ENCODE peak calls at places on chromosomes 4 and X, in four cellular contexts. J, F, T and W are unnamed samples.

GRCh38 chrX:112746812-112747630 is 67.3 kb upstream of the LHFPL1 start:
- DNase-seq in T (no peak), F (no peak), J (no peak), W (no peak)

GRCh38 chrX:51860679-51861078 is 32.7 kb upstream of the MAGED1 start:
- DNase-seq in J (peak), F (peak), T (peak), W (peak)

GRCh38 chr4:174522183-174523002 is at the start of gene HPGD:
- DNase-seq in J (no peak), T (no peak), F (peak), W (peak)

GRCh38 chr4:110197421-110198398 is 705 bp downstream of the ELOVL6 start:
- DNase-seq in J (no peak), F (peak), T (no peak), W (peak)

GRCh38 chrX:103686199-103687072 is at the start of gene MORF4L2:
- DNase-seq in T (peak), F (peak), J (peak), W (peak)

GRCh38 chrX:102129473-102129872 is 4.0 kb downstream of the TCEAL2 start:
- DNase-seq in J (no peak), T (no peak), F (peak), W (peak)

GRCh38 chr4:165906272-165906671 is 33.2 kb downstream of the TLL1 start:
- DNase-seq in J (no peak), F (no peak), T (no peak), W (no peak)

GRCh38 chr4:46370531-46370930 is 19.4 kb downstream of the GABRA2 start:
- DNase-seq in J (no peak), T (no peak), F (no peak), W (no peak)

GRCh38 chr4:163110442-163110841 is 56.2 kb downstream of the NAF1 start:
- DNase-seq in F (no peak), T (no peak), J (no peak), W (no peak)

GRCh38 chr4:77599378-77599777 is 6.2 kb upstream of the CXCL13 start:
- DNase-seq in F (peak), J (peak), T (peak), W (peak)

GRCh38 chrX:40105791-40106676 is 8.3 kb upstream of the BCOR start:
- DNase-seq in F (peak), J (no peak), T (no peak), W (peak)

GRCh38 chr4:151865327-151865726 is 104.5 kb upstream of the GATB start:
- DNase-seq in T (no peak), F (no peak), J (no peak), W (peak)

GRCh38 chr4:2805712-2806391 is 13.0 kb downstream of the SH3BP2 start:
- DNase-seq in T (no peak), J (no peak), F (no peak), W (no peak)

GRCh38 chrX:54509401-54509800 is 13.4 kb upstream of the FGD1 start:
- DNase-seq in J (no peak), F (no peak), T (no peak), W (no peak)

GRCh38 chrX:39688576-39689373 is 409.0 kb downstream of the BCOR start:
- DNase-seq in J (peak), T (no peak), F (peak), W (peak)

GRCh38 chr4:46648088-46648744 is 258.3 kb upstream of the GABRA2 start:
- DNase-seq in J (peak), F (no peak), T (no peak), W (peak)

GRCh38 chr4:157664726-157665125 is 444.2 kb downstream of the GRIA2 start:
- DNase-seq in J (no peak), T (peak), F (no peak), W (no peak)

GRCh38 chr4:6608758-6609414 is 31.6 kb upstream of the MRFAP1 start:
- DNase-seq in F (no peak), J (no peak), T (no peak), W (no peak)

GRCh38 chrX:318739-319578 is at the start of gene GTPBP6:
- DNase-seq in F (peak), T (peak), J (peak), W (peak)

GRCh38 chrX:103552236-103552635 is 32.9 kb upstream of the RAB40A start:
- DNase-seq in F (no peak), J (peak), T (no peak), W (no peak)

GRCh38 chr4:168388890-168389289 is 70.3 kb upstream of the DDX60 start:
- DNase-seq in F (no peak), T (no peak), J (no peak), W (no peak)

GRCh38 chrX:123986377-123986776 is 24.9 kb downstream of the STAG2 start:
- DNase-seq in F (no peak), J (no peak), T (no peak), W (no peak)

GRCh38 chr4:12319765-12320164 is 891.1 kb upstream of the HS3ST1 start:
- DNase-seq in F (no peak), T (no peak), J (no peak), W (no peak)

GRCh38 chr4:140157341-140157740 is 3.4 kb upstream of the MAML3 start:
- DNase-seq in F (no peak), J (no peak), T (no peak), W (no peak)

GRCh38 chrX:48683411-48683982 is at the start of gene WAS:
- DNase-seq in F (no peak), J (no peak), T (no peak), W (no peak)
- TF ChIP-seq ELF1 in F (no peak), J (no peak), T (no peak), W (no peak)

GRCh38 chr4:187366530-187367279 is 628.9 kb upstream of the ZFP42 start:
- DNase-seq in J (peak), T (no peak), F (no peak), W (no peak)
- H2AFZ ChIP-seq in J (no peak), T (no peak), F (no peak), W (no peak)

GRCh38 chr4:155906554-155907247 is 3.2 kb downstream of the TDO2 start:
- DNase-seq in T (no peak), J (no peak), F (no peak), W (no peak)
- TF ChIP-seq ELF1 in T (no peak), J (no peak), F (no peak), W (no peak)

DNA sequence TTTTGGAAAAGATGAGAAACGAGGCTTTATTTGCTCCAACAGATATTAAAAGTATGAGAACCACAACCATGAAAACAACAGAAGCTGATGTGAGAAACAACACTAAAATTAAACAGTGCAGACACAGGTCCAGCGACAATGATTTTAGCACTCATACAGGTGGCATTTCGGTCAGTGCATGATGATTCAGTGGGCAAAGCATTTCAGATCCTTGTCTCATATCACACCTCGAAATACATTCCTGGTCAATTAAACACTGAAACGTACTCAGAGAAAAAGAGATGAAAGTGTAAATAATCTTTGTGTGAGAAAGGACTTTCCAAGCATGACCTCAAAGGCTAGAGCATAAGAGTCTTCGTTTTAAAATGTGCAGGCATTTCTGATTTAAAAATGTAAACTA is 85.2 kb downstream of the ACOX3 start:
- DNase-seq in F (no peak), T (no peak), J (no peak), W (no peak)
- H2AFZ ChIP-seq in F (no peak), T (no peak), J (no peak), W (no peak)

GRCh38 chrX:111282141-111282540 is 11.9 kb upstream of the CAPN6 start:
- DNase-seq in F (no peak), T (no peak), J (no peak), W (no peak)
- TF ChIP-seq ELF1 in F (no peak), T (no peak), J (no peak), W (no peak)

GRCh38 chr4:1011022-1011694 is at the start of gene FGFRL1:
- DNase-seq in T (peak), J (peak), F (peak), W (peak)

GRCh38 chr4:1012031-1012739 is 759 bp downstream of the FGFRL1 start:
- DNase-seq in T (no peak), J (peak), F (peak), W (peak)

GRCh38 chr4:1010522-1011021 is 854 bp upstream of the FGFRL1 start:
- DNase-seq in T (peak), F (peak), J (no peak), W (no peak)

GRCh38 chr4:1008840-1009646 is 2.4 kb upstream of the FGFRL1 start:
- DNase-seq in T (no peak), F (no peak), J (no peak), W (no peak)

DNA sequence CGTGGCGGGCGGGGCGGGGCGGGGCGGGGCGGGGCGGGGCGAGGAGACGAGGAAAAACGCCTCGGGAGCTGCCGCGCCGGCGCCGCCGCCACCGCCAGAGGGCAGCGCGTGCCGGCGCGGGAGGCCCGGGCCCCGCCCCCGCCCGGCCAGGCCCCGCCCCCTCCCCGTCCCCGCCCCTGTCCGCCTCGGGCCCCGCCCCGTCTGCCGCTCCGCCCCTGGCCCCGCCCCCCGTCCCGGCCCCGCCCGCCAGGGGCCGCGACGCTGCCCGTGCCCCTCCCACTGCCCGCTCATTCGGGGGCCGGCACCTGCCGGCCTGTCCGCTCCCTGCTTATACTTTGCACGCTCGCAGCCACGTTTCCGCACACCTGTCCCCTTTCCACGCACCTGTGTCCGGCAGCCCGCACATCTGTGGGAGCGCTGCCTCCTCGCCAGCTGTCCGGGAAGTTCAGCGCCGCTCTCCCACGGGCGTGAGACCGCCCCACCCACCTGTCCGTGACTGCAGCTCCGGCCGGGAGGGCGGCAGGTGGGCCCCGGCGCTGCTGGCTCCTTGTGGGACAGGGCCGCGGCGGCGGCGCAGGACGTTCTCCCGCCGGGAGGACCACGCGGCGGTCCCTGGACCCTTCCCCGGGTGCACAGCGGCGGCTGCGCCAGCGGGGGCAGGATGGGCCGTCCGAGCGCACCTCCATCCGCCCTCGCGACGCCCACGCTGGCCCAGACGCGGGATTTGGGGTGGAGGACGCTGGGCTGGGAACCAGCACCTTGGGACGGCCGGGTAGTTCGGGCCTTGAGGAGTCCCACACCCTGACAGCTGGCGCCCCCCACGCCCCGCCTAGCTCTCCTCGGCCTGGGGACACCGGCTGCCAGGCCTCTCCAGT is 1.5 kb upstream of the FGFRL1 start:
- DNase-seq in F (peak), T (no peak), J (no peak), W (peak)
- H2AFZ ChIP-seq in F (peak), T (peak), J (no peak), W (no peak)

GRCh38 chr4:137384476-137384875 is 147.8 kb downstream of the PCDH18 start:
- DNase-seq in T (no peak), F (no peak), J (no peak), W (no peak)

GRCh38 chr4:137393043-137393442 is 139.3 kb downstream of the PCDH18 start:
- DNase-seq in F (no peak), T (no peak), J (no peak), W (peak)

GRCh38 chr4:137390707-137391106 is 141.6 kb downstream of the PCDH18 start:
- DNase-seq in J (no peak), F (no peak), T (no peak), W (no peak)

GRCh38 chr4:137390141-137390540 is 142.2 kb downstream of the PCDH18 start:
- DNase-seq in T (no peak), F (no peak), J (no peak), W (no peak)

GRCh38 chr4:137387924-137388323 is 144.4 kb downstream of the PCDH18 start:
- DNase-seq in J (no peak), F (no peak), T (no peak), W (no peak)
- TF ChIP-seq ELF1 in J (no peak), F (no peak), T (no peak), W (no peak)